ENCODE peak calls at places on chromosomes 13 and 19, in four cellular contexts. C, Q, H and T are unnamed samples.

GRCh38 chr19:7928741-7929701 is 3.1 kb upstream of the CTXN1 start:
- DNase-seq in C (peak), Q (no peak), H (peak), T (peak)

GRCh38 chr13:95494082-95494681 is 58.3 kb upstream of the CLDN10 start:
- DNase-seq in Q (peak), H (peak), C (peak), T (peak)

GRCh38 chr13:39900106-39900750 is 244.8 kb downstream of the COG6 start:
- DNase-seq in Q (no peak), H (peak), C (no peak), T (peak)

GRCh38 chr13:38914070-38914469 is 76.6 kb downstream of the STOML3 start:
- DNase-seq in C (no peak), H (no peak), Q (no peak), T (no peak)

GRCh38 chr19:44905437-44906160 is at the start of gene APOE:
- DNase-seq in C (no peak), H (no peak), Q (no peak), T (no peak)

GRCh38 chr13:75661443-75661842 is 25.3 kb downstream of the LMO7 start:
- DNase-seq in C (no peak), H (no peak), Q (no peak), T (no peak)

GRCh38 chr13:73991384-73991783 is 142.8 kb downstream of the KLF12 start:
- DNase-seq in H (no peak), C (no peak), Q (no peak), T (no peak)

GRCh38 chr19:19214892-19215291 is 3.1 kb downstream of the NCAN start:
- DNase-seq in H (peak), Q (no peak), C (no peak), T (peak)

GRCh38 chr19:19461306-19461670 is 54.1 kb downstream of the TSSK6 start:
- DNase-seq in H (peak), C (no peak), Q (no peak), T (no peak)